ENCODE peak calls at places on chromosomes 7 and 10, in four cellular contexts. G is heart right ventricle; F is mucosa of descending colon; B is naive thymus-derived CD4-positive, alpha-beta T cell. E is an unnamed sample.

GRCh38 chr7:31934551-31934950 is 135.7 kb downstream of the PDE1C start:
- DNase-seq in G (no peak), F (no peak), B (no peak), E (no peak)

GRCh38 chr10:124002391-124003069 is 90.9 kb downstream of the CHST15 start:
- DNase-seq in G (no peak), F (no peak), B (no peak), E (no peak)

GRCh38 chr10:123318516-123318915 is 164.3 kb downstream of the BUB3 start:
- DNase-seq in G (no peak), F (no peak), B (no peak), E (no peak)

GRCh38 chr7:2114052-2114451 is 118.7 kb downstream of the MAD1L1 start:
- DNase-seq in G (no peak), F (no peak), B (no peak), E (no peak)

GRCh38 chr7:110281362-110281761 is 809.6 kb upstream of the LRRN3 start:
- DNase-seq in G (no peak), F (no peak), B (no peak), E (no peak)

GRCh38 chr10:130190065-130190736 is 54.0 kb downstream of the GLRX3 start:
- DNase-seq in G (peak), F (peak), B (peak), E (peak)

GRCh38 chr10:99569971-99570370 is 37.2 kb downstream of the NKX2-3 start:
- DNase-seq in G (no peak), F (no peak), B (no peak), E (no peak)

GRCh38 chr7:29468196-29468595 is 95.4 kb upstream of the PRR15 start:
- DNase-seq in G (no peak), F (peak), B (no peak), E (no peak)

GRCh38 chr7:132901241-132901640 is 180.6 kb downstream of the CHCHD3 start:
- DNase-seq in G (no peak), F (no peak), B (no peak), E (no peak)

GRCh38 chr7:85535974-85536729 is 349.3 kb upstream of the SEMA3D start:
- DNase-seq in G (no peak), F (no peak), B (no peak), E (no peak)

GRCh38 chr10:21624951-21625350 is 90.9 kb downstream of the MLLT10 start:
- DNase-seq in G (no peak), F (no peak), B (no peak), E (peak)
- H3K4me3 ChIP-seq in G (no peak), F (no peak), B (no peak), E (no peak)

DNA sequence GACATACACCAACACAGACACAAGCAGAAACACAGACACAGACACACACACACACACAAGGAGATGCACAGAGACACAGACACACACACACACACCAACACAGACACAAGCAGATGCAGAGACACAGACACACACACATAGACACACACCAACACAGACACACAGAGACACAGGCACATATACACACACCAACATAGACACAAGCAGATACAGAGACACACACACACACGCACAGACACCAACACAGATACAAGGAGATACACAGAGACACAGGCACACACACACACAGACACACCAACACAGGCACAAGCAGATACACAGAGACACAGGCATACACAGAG is 347.2 kb upstream of the KLF6 start:
- DNase-seq in G (no peak), F (no peak), B (no peak), E (no peak)
- H3K4me3 ChIP-seq in G (no peak), F (no peak), B (peak), E (no peak)

GRCh38 chr10:122307669-122308486 is 36.8 kb downstream of the BTBD16 start:
- DNase-seq in G (peak), F (no peak), B (no peak), E (no peak)
- H3K4me3 ChIP-seq in G (no peak), F (no peak), B (no peak), E (no peak)

GRCh38 chr7:27784399-27785053 is 44.6 kb downstream of the TAX1BP1 start:
- DNase-seq in G (no peak), F (peak), B (peak), E (peak)

GRCh38 chr7:27777662-27778061 is 37.7 kb downstream of the TAX1BP1 start:
- DNase-seq in G (no peak), F (no peak), B (no peak), E (no peak)

GRCh38 chr7:27782849-27783248 is 42.9 kb downstream of the TAX1BP1 start:
- DNase-seq in G (no peak), F (no peak), B (no peak), E (no peak)

GRCh38 chr7:27779873-27780272 is 39.9 kb downstream of the TAX1BP1 start:
- DNase-seq in G (no peak), F (no peak), B (no peak), E (no peak)

DNA sequence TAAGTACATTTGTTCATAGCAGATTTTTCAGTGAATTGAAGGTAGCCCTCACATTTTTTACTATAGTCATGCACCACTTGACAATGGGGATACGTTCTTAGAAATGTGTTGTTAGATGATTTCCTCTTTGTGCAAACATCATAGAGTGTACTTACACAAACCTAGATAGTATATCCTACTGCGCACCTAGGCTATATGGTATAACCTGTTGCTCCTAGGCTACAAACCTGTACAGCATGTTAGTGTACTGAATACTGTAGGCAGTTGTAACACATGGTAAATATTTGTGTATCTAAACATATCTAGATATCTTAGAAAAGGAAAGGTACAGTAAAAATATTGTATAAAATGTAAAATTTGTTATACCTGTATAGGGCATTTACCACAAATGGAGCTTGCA is 41.2 kb downstream of the TAX1BP1 start:
- DNase-seq in G (no peak), F (no peak), B (no peak), E (no peak)
- H3K4me3 ChIP-seq in G (no peak), F (no peak), B (no peak), E (no peak)

GRCh38 chr10:4810093-4810492 is 15.9 kb upstream of the AKR1E2 start:
- DNase-seq in G (no peak), F (no peak), B (no peak), E (no peak)

GRCh38 chr10:4809156-4809555 is 16.9 kb upstream of the AKR1E2 start:
- DNase-seq in G (no peak), F (no peak), B (no peak), E (no peak)

GRCh38 chr10:4804505-4804904 is 21.5 kb upstream of the AKR1E2 start:
- DNase-seq in G (no peak), F (no peak), B (no peak), E (no peak)

GRCh38 chr10:4806534-4806933 is 19.5 kb upstream of the AKR1E2 start:
- DNase-seq in G (no peak), F (no peak), B (no peak), E (no peak)

DNA sequence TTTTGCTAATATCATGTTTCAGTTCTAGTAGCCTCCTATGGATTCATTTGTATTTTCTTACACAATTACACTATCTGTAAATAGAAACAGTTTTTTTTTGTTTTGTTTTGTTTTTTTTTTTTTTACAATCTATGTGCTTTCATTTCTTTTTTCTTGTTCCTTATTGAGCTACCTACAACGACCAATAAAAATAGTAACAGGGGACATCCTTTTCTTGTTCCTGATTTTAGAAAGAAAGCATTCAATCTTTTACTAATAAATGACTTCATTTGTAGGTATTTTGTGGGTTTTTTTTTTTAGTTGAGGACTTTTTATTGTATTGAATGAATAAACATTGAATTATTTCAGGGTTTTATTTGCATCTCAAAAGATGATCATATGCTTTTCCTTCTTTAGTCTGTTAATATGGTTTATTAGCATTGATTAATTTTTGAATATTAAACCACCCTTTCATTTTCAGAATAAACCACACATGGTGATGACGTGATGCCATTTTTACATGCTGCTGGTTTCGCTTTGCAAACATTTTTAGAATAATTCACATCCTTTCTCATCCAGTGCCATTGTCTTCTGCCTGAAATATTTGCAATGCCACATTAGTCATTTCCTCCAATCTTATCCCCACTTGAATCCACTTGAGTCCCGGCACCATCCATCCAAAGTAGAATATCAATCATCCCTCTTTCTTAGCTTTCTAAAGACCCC is 18.1 kb upstream of the AKR1E2 start:
- DNase-seq in G (no peak), F (no peak), B (no peak), E (no peak)
- H3K4me3 ChIP-seq in G (no peak), F (no peak), B (no peak), E (no peak)

E was measured in Jurkat, Clone E6-1.